ENCODE peak calls at places on chromosomes 4 and X, in eight cellular contexts. S is AG10803, O is neural progenitor cell, K is astrocyte, Q is GM12864, H is heart left ventricle, E is MG63, P is GM23248. X is an unnamed sample.

GRCh38 chrX:7149421-7149820 is 1.5 kb upstream of the PUDP start:
- DNase-seq in K (no peak), S (no peak), E (no peak), H (no peak), O (no peak), P (no peak), Q (no peak), X (no peak)

GRCh38 chr4:30716671-30717207 is 3.4 kb upstream of the PCDH7 start:
- DNase-seq in E (no peak), O (no peak), H (no peak), P (peak), K (peak), S (no peak), Q (no peak), X (no peak)

GRCh38 chr4:78320353-78320935 is 231.1 kb upstream of the ANXA3 start:
- DNase-seq in H (no peak), O (no peak), S (no peak), E (no peak), P (no peak), Q (no peak), K (peak), X (no peak)

GRCh38 chr4:100026066-100026465 is 76.0 kb upstream of the H2AZ1 start:
- DNase-seq in P (no peak), O (no peak), H (no peak), Q (no peak), E (no peak), S (no peak), K (no peak), X (no peak)

GRCh38 chr4:141541851-141542250 is 94.5 kb upstream of the IL15 start:
- DNase-seq in H (no peak), E (no peak), K (peak), P (peak), S (peak), O (no peak), Q (no peak), X (no peak)

GRCh38 chr4:107212565-107212964 is 176.5 kb upstream of the DKK2 start:
- DNase-seq in K (no peak), Q (no peak), P (no peak), H (no peak), E (no peak), O (no peak), S (no peak), X (no peak)

GRCh38 chrX:110992611-110993010 is 103.4 kb upstream of the PAK3 start:
- DNase-seq in Q (no peak), E (no peak), P (peak), K (no peak), S (peak), H (no peak), O (peak), X (no peak)

GRCh38 chr4:175810360-175810759 is 1.7 kb downstream of the GPM6A start:
- DNase-seq in P (no peak), S (no peak), H (no peak), E (no peak), Q (no peak), K (no peak), O (no peak), X (no peak)

GRCh38 chrX:144791298-144791697 is 456.0 kb upstream of the SPANXN1 start:
- DNase-seq in K (no peak), P (no peak), O (peak), E (no peak), H (no peak), S (no peak), Q (no peak), X (no peak)

GRCh38 chrX:45758738-45759397 is 558.2 kb upstream of the DIPK2B start:
- DNase-seq in E (no peak), S (peak), H (no peak), K (peak), Q (no peak), O (no peak), P (peak), X (no peak)

GRCh38 chr4:55358668-55359067 is 12.6 kb downstream of the SRD5A3 start:
- DNase-seq in E (no peak), O (no peak), Q (no peak), H (no peak), P (peak), K (peak), S (peak), X (peak)

GRCh38 chr4:12137556-12137955 is 708.9 kb upstream of the HS3ST1 start:
- DNase-seq in E (no peak), O (no peak), P (no peak), Q (no peak), K (no peak), H (no peak), S (no peak), X (no peak)

DNA sequence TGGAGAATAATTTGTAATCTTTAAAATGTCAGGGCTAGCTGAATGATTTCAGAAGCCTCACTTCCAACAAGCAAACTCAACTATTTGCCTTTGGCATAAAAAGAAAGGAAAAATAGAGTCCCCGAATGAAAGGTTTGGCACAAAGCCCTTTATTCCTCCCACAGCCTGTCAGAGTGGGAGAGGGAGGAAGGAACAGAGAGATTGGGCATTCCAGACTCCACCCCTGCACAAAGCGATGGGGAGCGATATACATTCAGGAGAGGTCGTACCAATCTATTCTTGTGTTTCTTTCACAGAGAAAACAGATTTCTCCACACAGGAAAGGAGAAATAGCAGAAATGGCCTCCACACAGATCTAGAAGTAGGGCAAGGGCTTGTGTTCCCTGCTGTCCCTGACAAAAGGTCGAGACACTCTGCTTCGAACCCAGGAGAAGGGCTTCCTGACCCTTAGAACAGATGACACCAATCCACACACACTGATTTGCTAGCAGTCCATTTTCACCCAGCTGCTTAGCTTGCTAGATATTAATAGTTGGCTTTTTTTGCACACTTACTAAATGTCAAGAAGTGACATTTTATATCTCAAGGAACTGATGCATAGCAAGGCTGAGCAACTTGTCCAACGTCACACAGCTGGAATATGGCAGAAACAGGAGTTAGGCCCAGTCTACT is 197.4 kb downstream of the MAML3 start:
- DNase-seq in O (peak), S (no peak), H (no peak), Q (no peak), P (no peak), E (no peak), K (peak), X (peak)
- H3K4me3 ChIP-seq in O (no peak), S (no peak), H (no peak), Q (no peak), P (no peak), E (no peak), K (no peak), X (no peak)

DNA sequence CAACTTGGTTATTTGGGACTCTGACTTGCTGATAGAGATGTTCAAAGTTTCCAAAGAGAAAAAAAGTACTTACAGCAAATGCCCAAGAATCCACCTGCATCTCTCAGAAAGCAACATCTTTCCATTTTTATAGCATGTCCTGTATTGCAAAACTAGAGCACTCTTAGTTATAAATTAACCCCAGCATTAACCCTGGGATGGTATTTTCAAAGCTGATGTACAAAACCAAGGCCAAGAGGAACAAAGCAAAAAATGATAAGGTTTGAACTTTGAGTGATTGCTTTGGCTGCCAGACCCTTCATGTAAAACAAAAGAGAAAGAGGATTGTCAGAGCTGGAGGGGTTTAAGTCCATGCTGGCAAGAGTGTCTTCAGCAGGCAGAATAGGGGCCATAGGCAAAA is at the start of gene SERPINA7:
- DNase-seq in K (no peak), Q (no peak), S (no peak), O (no peak), E (no peak), H (no peak), P (no peak), X (no peak)
- H3K4me3 ChIP-seq in K (no peak), Q (no peak), S (no peak), O (no peak), E (no peak), H (no peak), P (no peak), X (no peak)

GRCh38 chr4:82043809-82044137 is 330.0 kb downstream of the HNRNPD start:
- DNase-seq in Q (no peak), K (no peak), S (no peak), H (no peak), P (no peak), O (no peak), E (no peak), X (no peak)
- H3K4me3 ChIP-seq in Q (no peak), K (no peak), S (no peak), H (no peak), P (no peak), O (peak), E (no peak), X (no peak)

GRCh38 chr4:108317377-108317776 is 148.6 kb upstream of the LEF1 start:
- DNase-seq in O (no peak), Q (no peak), S (no peak), K (no peak), H (no peak), E (no peak), P (no peak), X (no peak)
- H3K4me3 ChIP-seq in O (no peak), Q (no peak), S (no peak), K (no peak), H (no peak), E (no peak), P (no peak), X (no peak)

DNA sequence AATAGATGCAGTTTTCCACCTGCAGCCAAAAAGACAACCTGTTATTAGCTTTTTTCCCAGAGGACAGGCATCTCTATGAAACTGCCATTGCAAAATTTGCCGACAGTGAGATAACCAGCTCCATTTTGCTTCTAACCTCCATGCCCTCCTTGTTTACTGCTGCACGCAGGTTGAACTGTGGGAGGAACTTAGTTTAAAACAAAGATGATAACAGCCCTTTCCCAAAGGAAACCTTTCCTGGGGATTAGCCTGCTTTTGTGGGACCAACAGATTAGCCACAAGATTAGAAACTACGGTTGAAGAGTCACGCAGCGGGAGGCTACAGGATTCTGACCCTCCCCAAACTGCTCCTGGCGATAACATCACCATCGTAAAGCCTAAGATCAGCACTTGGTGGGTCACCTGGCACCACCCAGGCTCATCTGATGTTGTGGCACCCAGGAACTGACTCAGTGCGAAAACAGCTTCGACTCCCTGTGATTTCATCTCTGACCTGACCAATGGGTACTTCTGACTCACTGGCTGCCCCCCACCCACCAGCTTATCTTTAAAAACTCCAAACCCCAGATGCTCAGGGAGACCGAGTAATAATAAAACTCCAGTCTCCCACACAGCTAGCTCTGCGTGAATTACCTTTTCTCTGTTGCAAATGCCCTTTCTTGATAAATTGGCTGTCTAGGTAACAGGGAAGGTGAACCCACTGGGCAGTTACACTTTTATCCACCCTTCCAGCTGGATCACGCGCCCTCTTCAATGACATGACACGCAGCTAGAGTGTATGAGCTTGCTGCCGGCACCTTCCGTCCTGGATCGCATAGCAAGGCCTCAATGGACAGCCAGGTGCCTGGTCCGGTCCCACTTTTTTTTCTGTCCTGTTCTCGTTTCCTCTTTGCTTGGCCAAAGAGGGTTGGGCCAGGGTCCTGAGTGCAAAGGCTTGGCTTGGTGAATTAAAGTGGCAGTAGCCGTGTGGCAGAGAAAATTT is 27.2 kb downstream of the NOP14 start:
- DNase-seq in P (peak), Q (peak), K (peak), H (no peak), E (peak), S (no peak), O (peak), X (no peak)
- H3K4me3 ChIP-seq in P (peak), Q (peak), K (peak), H (peak), E (peak), S (peak), O (peak), X (no peak)

DNA sequence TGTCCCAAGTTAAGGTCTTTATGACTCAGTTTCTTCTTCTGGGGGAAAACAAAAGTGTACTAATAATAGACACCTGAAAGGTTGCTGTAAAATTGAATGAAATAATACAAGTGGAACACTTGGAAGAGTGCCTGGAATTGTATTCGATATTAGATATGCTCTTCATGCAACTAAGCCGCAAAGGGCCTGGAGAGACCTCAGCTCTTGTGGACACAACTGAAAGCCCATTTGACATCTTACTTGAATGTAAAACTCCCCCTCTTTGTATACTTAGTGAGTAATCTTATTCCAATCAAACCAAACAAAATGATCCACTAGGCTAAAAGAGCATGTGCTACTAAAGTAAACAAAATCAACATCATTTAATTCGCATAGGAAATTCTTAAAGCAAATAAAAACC is 516 bp upstream of the MAP9 start:
- DNase-seq in Q (no peak), H (no peak), E (no peak), S (no peak), O (no peak), P (peak), K (peak), X (no peak)
- H3K4me3 ChIP-seq in Q (peak), H (peak), E (peak), S (no peak), O (no peak), P (no peak), K (peak), X (peak)

DNA sequence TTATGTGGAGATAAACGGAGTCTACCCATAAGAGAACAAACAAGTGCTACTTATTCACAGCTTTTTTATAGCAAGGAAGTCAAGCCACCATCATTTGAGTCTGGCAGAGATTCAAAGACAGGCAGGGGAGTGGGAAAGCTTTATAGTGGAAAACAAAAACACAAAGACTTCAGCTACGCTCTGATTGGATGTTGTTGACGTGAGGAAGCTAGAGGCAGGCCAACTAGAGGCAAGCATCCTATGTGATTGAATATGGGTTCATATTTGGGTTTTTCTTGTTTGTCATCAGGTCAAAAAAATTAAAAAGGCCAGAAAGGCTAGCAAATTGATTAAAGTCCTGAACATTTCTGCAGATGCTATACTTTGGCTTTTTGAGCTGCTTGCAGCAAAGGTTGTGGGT is 709 bp upstream of the TCEAL4 start:
- DNase-seq in P (no peak), H (no peak), E (no peak), O (peak), S (no peak), K (no peak), Q (no peak), X (no peak)
- H3K4me3 ChIP-seq in P (peak), H (no peak), E (peak), O (peak), S (no peak), K (peak), Q (no peak), X (no peak)